ENCODE peak calls at places on chromosomes 3 and 15, in ten cellular contexts. C, Q, S, Z, U, M, K, H, O and A are unnamed samples.

GRCh38 chr3:149599236-149599635 is 58.6 kb downstream of the WWTR1 start:
- DNase-seq in C (peak), Q (no peak), S (peak), Z (no peak), U (no peak), M (no peak), K (no peak), H (no peak), O (no peak), A (no peak)

GRCh38 chr3:16253601-16254000 is 11.1 kb downstream of the DPH3 start:
- DNase-seq in C (no peak), Q (no peak), S (peak), Z (peak), U (no peak), M (no peak), K (no peak), H (no peak), O (no peak), A (peak)

GRCh38 chr15:28922712-28923012 is 36.9 kb downstream of the APBA2 start:
- DNase-seq in C (no peak), Q (peak), S (no peak), Z (no peak), U (no peak), M (no peak), K (no peak), H (no peak), O (no peak), A (no peak)

GRCh38 chr3:137764001-137764433 is at the start of gene SOX14:
- DNase-seq in C (no peak), Q (peak), S (no peak), Z (no peak), U (no peak), M (no peak), K (no peak), H (no peak), O (no peak), A (no peak)

GRCh38 chr15:90213123-90213817 is 12.1 kb downstream of the SEMA4B start:
- DNase-seq in C (no peak), Q (no peak), S (no peak), Z (no peak), U (no peak), M (no peak), K (peak), H (no peak), O (no peak), A (no peak)

GRCh38 chr3:9690451-9691450 is 12.9 kb upstream of the CPNE9 start:
- DNase-seq in C (peak), Q (no peak), S (peak), Z (no peak), U (no peak), M (no peak), K (peak), H (no peak), O (no peak), A (no peak)

GRCh38 chr15:68433551-68433950 is 1.6 kb upstream of the ITGA11 start:
- DNase-seq in C (no peak), Q (peak), S (no peak), Z (no peak), U (no peak), M (no peak), K (no peak), H (no peak), O (no peak), A (no peak)

GRCh38 chr15:48616216-48616615 is 29.3 kb downstream of the FBN1 start:
- DNase-seq in C (no peak), Q (no peak), S (no peak), Z (no peak), U (no peak), M (no peak), K (no peak), H (peak), O (no peak), A (no peak)

GRCh38 chr3:33941804-33942203 is 143.4 kb downstream of the PDCD6IP start:
- DNase-seq in C (no peak), Q (no peak), S (no peak), Z (no peak), U (no peak), M (no peak), K (peak), H (no peak), O (no peak), A (no peak)

GRCh38 chr3:155753038-155753647 is 8.3 kb upstream of the PLCH1 start:
- DNase-seq in C (peak), Q (no peak), S (peak), Z (no peak), U (no peak), M (peak), K (peak), H (no peak), O (no peak), A (no peak)

GRCh38 chr3:136465296-136465695 is 215.2 kb downstream of the PCCB start:
- DNase-seq in C (no peak), Q (no peak), S (no peak), Z (no peak), U (peak), M (no peak), K (no peak), H (no peak), O (no peak), A (no peak)

GRCh38 chr3:173617490-173617889 is 219.9 kb downstream of the NLGN1 start:
- DNase-seq in C (no peak), Q (no peak), S (no peak), Z (no peak), U (no peak), M (no peak), K (no peak), H (no peak), O (no peak), A (no peak)

GRCh38 chr3:63679181-63679580 is 26.7 kb downstream of the SNTN start:
- DNase-seq in C (no peak), Q (no peak), S (no peak), Z (no peak), U (no peak), M (no peak), K (no peak), H (no peak), O (no peak), A (peak)

GRCh38 chr15:88535100-88535499 is 11.4 kb downstream of the DET1 start:
- DNase-seq in C (no peak), Q (no peak), S (peak), Z (no peak), U (no peak), M (no peak), K (no peak), H (no peak), O (no peak), A (no peak)

GRCh38 chr3:87359807-87360206 is 83.4 kb upstream of the POU1F1 start:
- DNase-seq in C (no peak), Q (no peak), S (no peak), Z (no peak), U (no peak), M (no peak), K (no peak), H (no peak), O (no peak), A (no peak)

GRCh38 chr15:26323564-26323963 is 449.3 kb downstream of the GABRB3 start:
- DNase-seq in C (no peak), Q (no peak), S (no peak), Z (no peak), U (no peak), M (no peak), K (no peak), H (no peak), O (no peak), A (no peak)

GRCh38 chr15:48371961-48372360 is 40.7 kb downstream of the DUT start:
- DNase-seq in C (no peak), Q (no peak), S (no peak), Z (no peak), U (no peak), M (no peak), K (no peak), H (no peak), O (no peak), A (no peak)

GRCh38 chr15:38877471-38877870 is 312.9 kb upstream of the RASGRP1 start:
- DNase-seq in C (no peak), Q (no peak), S (no peak), Z (no peak), U (no peak), M (no peak), K (no peak), H (no peak), O (no peak), A (no peak)

GRCh38 chr15:22903427-22903826 is 65.0 kb downstream of the NIPA2 start:
- DNase-seq in C (no peak), Q (no peak), S (no peak), Z (no peak), U (no peak), M (no peak), K (no peak), H (no peak), O (no peak), A (no peak)

GRCh38 chr15:60120100-60120499 is 116.0 kb downstream of the FOXB1 start:
- DNase-seq in C (no peak), Q (peak), S (no peak), Z (no peak), U (no peak), M (peak), K (peak), H (no peak), O (no peak), A (no peak)

GRCh38 chr3:191239439-191240035 is 40.5 kb downstream of the OSTN start:
- DNase-seq in C (no peak), Q (no peak), S (peak), Z (no peak), U (no peak), M (no peak), K (no peak), H (no peak), O (no peak), A (no peak)

GRCh38 chr15:67906382-67906781 is 66.5 kb upstream of the RNU6-1 start:
- DNase-seq in C (no peak), Q (peak), S (peak), Z (no peak), U (no peak), M (no peak), K (no peak), H (no peak), O (no peak), A (no peak)

GRCh38 chr15:92451225-92451825 is 57.6 kb downstream of the ST8SIA2 start:
- DNase-seq in C (peak), Q (no peak), S (peak), Z (no peak), U (peak), M (no peak), K (no peak), H (peak), O (no peak), A (no peak)

GRCh38 chr3:183680061-183680460 is 17.5 kb upstream of the YEATS2 start:
- DNase-seq in C (no peak), Q (no peak), S (no peak), Z (no peak), U (no peak), M (no peak), K (no peak), H (no peak), O (no peak), A (no peak)

GRCh38 chr3:66138336-66139234 is 82.2 kb upstream of the SLC25A26 start:
- DNase-seq in C (peak), Q (peak), S (peak), Z (no peak), U (no peak), M (peak), K (peak), H (no peak), O (no peak), A (no peak)

GRCh38 chr3:142724682-142725351 is 983 bp downstream of the TRPC1 start:
- DNase-seq in C (peak), Q (peak), S (peak), Z (no peak), U (no peak), M (no peak), K (no peak), H (no peak), O (no peak), A (no peak)

GRCh38 chr3:74592359-74592758 is 22.1 kb downstream of the CNTN3 start:
- DNase-seq in C (no peak), Q (no peak), S (peak), Z (no peak), U (no peak), M (no peak), K (no peak), H (no peak), O (no peak), A (no peak)

GRCh38 chr15:70189826-70190225 is 92.1 kb upstream of the TLE3 start:
- DNase-seq in C (no peak), Q (peak), S (no peak), Z (peak), U (no peak), M (no peak), K (no peak), H (no peak), O (no peak), A (no peak)

GRCh38 chr3:73365756-73366397 is 258.9 kb downstream of the PDZRN3 start:
- DNase-seq in C (peak), Q (no peak), S (peak), Z (no peak), U (peak), M (no peak), K (no peak), H (peak), O (no peak), A (no peak)

GRCh38 chr15:66251790-66252355 is 1.7 kb downstream of the MEGF11 start:
- DNase-seq in C (no peak), Q (no peak), S (no peak), Z (no peak), U (no peak), M (peak), K (no peak), H (no peak), O (no peak), A (no peak)

GRCh38 chr3:137110392-137110996 is 152.7 kb downstream of the IL20RB start:
- DNase-seq in C (peak), Q (no peak), S (peak), Z (no peak), U (no peak), M (peak), K (peak), H (no peak), O (no peak), A (no peak)

GRCh38 chr3:14274999-14275961 is 96.7 kb downstream of the LSM3 start:
- DNase-seq in C (no peak), Q (peak), S (peak), Z (no peak), U (no peak), M (peak), K (peak), H (no peak), O (no peak), A (no peak)

GRCh38 chr3:171840831-171841619 is 2.1 kb upstream of the TMEM212 start:
- DNase-seq in C (no peak), Q (no peak), S (no peak), Z (no peak), U (no peak), M (no peak), K (no peak), H (no peak), O (no peak), A (no peak)

GRCh38 chr3:50529996-50530706 is 26.7 kb upstream of the CACNA2D2 start:
- DNase-seq in C (no peak), Q (peak), S (no peak), Z (no peak), U (no peak), M (no peak), K (no peak), H (no peak), O (no peak), A (no peak)

GRCh38 chr3:81302045-81302444 is 459.4 kb downstream of the GBE1 start:
- DNase-seq in C (peak), Q (peak), S (peak), Z (no peak), U (peak), M (peak), K (peak), H (peak), O (no peak), A (no peak)

GRCh38 chr15:72231847-72232461 is 964 bp upstream of the PKM start:
- DNase-seq in C (peak), Q (peak), S (peak), Z (peak), U (peak), M (peak), K (peak), H (no peak), O (peak), A (no peak)